ENCODE peak calls at places on chromosomes 6 and 20, in five cellular contexts. Z, U, H, A and V are unnamed samples.

GRCh38 chr6:135909737-135910387 is 58.4 kb downstream of the PDE7B start:
- DNase-seq in Z (peak), U (peak), H (peak), A (peak), V (peak)

GRCh38 chr6:43276180-43277082 is 21.6 kb upstream of the SLC22A7 start:
- DNase-seq in Z (no peak), U (peak), H (peak), A (no peak), V (peak)

GRCh38 chr20:61966492-61967244 is 99.0 kb downstream of the TAF4 start:
- DNase-seq in Z (no peak), U (no peak), H (no peak), A (no peak), V (no peak)

GRCh38 chr20:5949943-5950270 is 426 bp downstream of the TRMT6 start:
- DNase-seq in Z (no peak), U (no peak), H (no peak), A (no peak), V (no peak)

GRCh38 chr20:19289451-19289850 is 77.0 kb downstream of the SLC24A3 start:
- DNase-seq in Z (no peak), U (no peak), H (no peak), A (no peak), V (no peak)

GRCh38 chr6:31922942-31923341 is 4.6 kb upstream of the C2 start:
- DNase-seq in Z (peak), U (no peak), H (no peak), A (no peak), V (peak)

GRCh38 chr6:158262755-158263154 is 49.5 kb upstream of the TULP4 start:
- DNase-seq in Z (no peak), U (no peak), H (no peak), A (no peak), V (no peak)

GRCh38 chr6:100171533-100172321 is 177.7 kb upstream of the MCHR2 start:
- DNase-seq in Z (no peak), U (peak), H (no peak), A (no peak), V (no peak)

GRCh38 chr20:1568166-1568490 is 10.6 kb upstream of the SIRPD start:
- DNase-seq in Z (peak), U (no peak), H (peak), A (no peak), V (no peak)

GRCh38 chr6:43376551-43376981 is 7.1 kb upstream of the ZNF318 start:
- DNase-seq in Z (no peak), U (peak), H (no peak), A (no peak), V (no peak)

GRCh38 chr20:48897298-48898044 is 24.0 kb upstream of the ARFGEF2 start:
- DNase-seq in Z (peak), U (peak), H (no peak), A (no peak), V (no peak)

GRCh38 chr6:41887355-41887754 is 7.8 kb downstream of the USP49 start:
- DNase-seq in Z (no peak), U (no peak), H (no peak), A (no peak), V (peak)

GRCh38 chr6:30013296-30013922 is 47.7 kb upstream of the POLR1H start:
- DNase-seq in Z (peak), U (peak), H (no peak), A (no peak), V (peak)

GRCh38 chr6:22113046-22113766 is 183.6 kb downstream of the PRL start:
- DNase-seq in Z (peak), U (peak), H (peak), A (no peak), V (no peak)

GRCh38 chr20:32429343-32429742 is 71.2 kb downstream of the ASXL1 start:
- DNase-seq in Z (no peak), U (no peak), H (no peak), A (no peak), V (no peak)

GRCh38 chr6:40222354-40222753 is 288.1 kb upstream of the MOCS1 start:
- DNase-seq in Z (no peak), U (no peak), H (no peak), A (no peak), V (no peak)

GRCh38 chr6:75116946-75117345 is 88.9 kb downstream of the COL12A1 start:
- DNase-seq in Z (no peak), U (no peak), H (no peak), A (no peak), V (no peak)

GRCh38 chr6:72631480-72631879 is 9.6 kb downstream of the KCNQ5 start:
- DNase-seq in Z (no peak), U (peak), H (no peak), A (no peak), V (no peak)

GRCh38 chr20:36467076-36467999 is 74.0 kb upstream of the MYL9 start:
- DNase-seq in Z (peak), U (peak), H (peak), A (peak), V (no peak)
- TF ChIP-seq EZH2phosphoT487 in Z (no peak), U (no peak), H (no peak), A (no peak), V (no peak)

DNA sequence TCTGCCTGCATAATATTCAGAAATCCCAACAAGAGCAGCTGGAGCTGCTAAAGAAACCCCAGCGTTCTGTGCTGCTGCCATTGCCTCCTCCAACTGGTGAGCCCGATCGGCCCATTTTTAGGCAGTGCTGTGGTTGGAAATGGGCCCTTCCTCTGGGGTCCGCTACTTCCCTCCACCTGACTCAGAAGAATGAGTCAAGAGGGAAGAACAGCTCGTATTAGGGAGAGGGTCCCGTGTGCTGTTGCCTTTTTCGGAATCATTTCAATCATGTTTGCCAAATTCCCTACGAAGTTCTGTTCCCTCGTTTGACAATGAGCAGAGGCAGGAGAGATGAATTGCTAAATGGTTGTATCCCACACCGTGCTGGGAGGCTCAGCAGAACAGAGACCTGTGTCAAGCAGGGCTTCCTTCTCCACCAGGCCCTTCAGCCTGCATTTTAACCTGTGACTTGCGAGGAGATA is 38.4 kb downstream of the THBS2 start:
- DNase-seq in Z (no peak), U (peak), H (no peak), A (no peak), V (no peak)
- H3K27ac ChIP-seq in Z (no peak), U (peak), H (peak), A (no peak), V (no peak)

GRCh38 chr20:58598271-58599015 is 52.6 kb upstream of the STX16 start:
- DNase-seq in Z (no peak), U (peak), H (peak), A (no peak), V (no peak)
- TF ChIP-seq EZH2 in Z (no peak), U (no peak), H (no peak), A (no peak), V (no peak)

GRCh38 chr20:34708621-34709043 is 4.5 kb downstream of the TP53INP2 start:
- DNase-seq in Z (peak), U (peak), H (peak), A (peak), V (peak)

GRCh38 chr20:34710861-34711574 is 6.9 kb downstream of the TP53INP2 start:
- DNase-seq in Z (no peak), U (no peak), H (no peak), A (no peak), V (no peak)

GRCh38 chr20:34710568-34710839 is 6.4 kb downstream of the TP53INP2 start:
- DNase-seq in Z (no peak), U (no peak), H (no peak), A (no peak), V (no peak)

GRCh38 chr20:34709044-34709835 is 5.1 kb downstream of the TP53INP2 start:
- DNase-seq in Z (peak), U (peak), H (peak), A (peak), V (peak)

GRCh38 chr20:34709836-34710567 is 5.9 kb downstream of the TP53INP2 start:
- DNase-seq in Z (peak), U (peak), H (peak), A (peak), V (peak)
- TF ChIP-seq EZH2phosphoT487 in Z (no peak), U (no peak), H (no peak), A (no peak), V (no peak)

DNA sequence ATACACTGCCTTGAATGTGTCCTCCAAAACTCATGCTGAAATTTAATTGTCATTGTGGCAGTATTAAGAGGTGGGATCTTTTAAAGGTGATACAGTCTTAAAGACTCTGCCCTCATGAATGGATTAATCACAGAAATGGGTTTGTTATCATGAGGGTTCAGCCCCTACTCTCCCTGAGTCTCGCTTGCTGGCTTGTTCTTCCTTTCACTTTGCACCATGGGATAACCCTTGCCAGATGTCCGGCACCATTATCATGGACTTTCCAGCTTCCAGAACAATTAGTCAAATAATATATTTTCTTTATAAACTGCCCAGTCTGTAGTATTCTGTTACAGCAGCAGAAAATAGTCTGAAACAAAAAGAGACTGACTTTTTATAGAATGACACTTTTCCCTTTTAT is 67.9 kb upstream of the TENT5A start:
- DNase-seq in Z (no peak), U (no peak), H (no peak), A (no peak), V (no peak)
- H3K27ac ChIP-seq in Z (no peak), U (no peak), H (peak), A (no peak), V (no peak)